ENCODE peak calls at places on chromosomes 3 and 15, in five cellular contexts. One of them, this sample, is unnamed.

GRCh38 chr3:111803123-111803593 is 55.9 kb upstream of the PHLDB2 start:
- DNase-seq in spleen: no peak
- DNase-seq in BJ: peak; percentile 98
- DNase-seq in cardiac muscle cell: peak; percentile 98
- DNase-seq in bronchial epithelial cell: peak; percentile 97
- DNase-seq in this sample: peak; percentile 79

GRCh38 chr15:71742964-71743363 is 67.4 kb upstream of the NR2E3 start:
- DNase-seq in spleen: no peak
- DNase-seq in BJ: no peak
- DNase-seq in cardiac muscle cell: no peak
- DNase-seq in bronchial epithelial cell: no peak
- DNase-seq in this sample: no peak

GRCh38 chr3:10189557-10190374 is 25.0 kb downstream of the IRAK2 start:
- DNase-seq in spleen: peak; percentile 92
- DNase-seq in BJ: no peak
- DNase-seq in cardiac muscle cell: peak; percentile 84
- DNase-seq in bronchial epithelial cell: peak; percentile 95
- DNase-seq in this sample: peak; percentile 81

GRCh38 chr3:127712461-127712860 is 39.7 kb downstream of the ABTB1 start:
- DNase-seq in spleen: peak; percentile 49
- DNase-seq in BJ: no peak
- DNase-seq in cardiac muscle cell: no peak
- DNase-seq in bronchial epithelial cell: no peak
- DNase-seq in this sample: peak; percentile 34

GRCh38 chr15:48592929-48593328 is 52.6 kb downstream of the FBN1 start:
- DNase-seq in spleen: no peak
- DNase-seq in BJ: no peak
- DNase-seq in cardiac muscle cell: peak; percentile 35
- DNase-seq in bronchial epithelial cell: no peak
- DNase-seq in this sample: no peak

GRCh38 chr15:72195101-72195511 is 2.5 kb downstream of the GRAMD2A start:
- DNase-seq in spleen: no peak
- DNase-seq in BJ: no peak
- DNase-seq in cardiac muscle cell: no peak
- DNase-seq in bronchial epithelial cell: peak; percentile 56
- DNase-seq in this sample: no peak

GRCh38 chr3:191894406-191894805 is 433.4 kb downstream of the PYDC2 start:
- DNase-seq in spleen: no peak
- DNase-seq in BJ: no peak
- DNase-seq in cardiac muscle cell: no peak
- DNase-seq in bronchial epithelial cell: no peak
- DNase-seq in this sample: no peak

GRCh38 chr3:160180581-160181216 is 44.5 kb upstream of the C3orf80 start:
- DNase-seq in spleen: no peak
- DNase-seq in BJ: peak; percentile 72
- DNase-seq in cardiac muscle cell: peak; percentile 60
- DNase-seq in bronchial epithelial cell: no peak
- DNase-seq in this sample: no peak

GRCh38 chr3:188387921-188388320 is 234.0 kb downstream of the LPP start:
- DNase-seq in spleen: no peak
- DNase-seq in BJ: no peak
- DNase-seq in cardiac muscle cell: no peak
- DNase-seq in bronchial epithelial cell: peak; percentile 70
- DNase-seq in this sample: no peak

DNA sequence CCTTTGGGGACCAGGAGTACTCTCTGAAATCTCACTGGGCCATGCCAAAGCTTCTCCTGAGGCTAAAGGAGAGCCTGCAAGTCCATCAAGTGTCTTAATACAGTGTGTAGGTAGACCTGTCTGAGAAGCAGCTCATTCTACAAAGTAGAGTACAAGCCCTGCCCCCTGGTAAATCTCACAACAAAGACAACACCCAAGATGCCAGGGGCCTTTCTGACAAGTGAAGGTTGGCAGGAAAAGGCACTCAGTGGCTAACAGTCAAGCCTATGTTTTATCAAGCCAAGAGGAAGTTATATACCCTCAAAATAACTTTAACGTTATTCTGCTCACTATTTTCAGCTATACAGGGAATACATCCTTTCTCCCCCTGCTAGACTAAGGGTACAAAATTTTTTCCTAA is 58.3 kb downstream of the NMNAT3 start:
- DNase-seq in spleen: no peak
- DNase-seq in BJ: no peak
- DNase-seq in cardiac muscle cell: no peak
- DNase-seq in bronchial epithelial cell: no peak
- DNase-seq in this sample: no peak
- H3K27me3 ChIP-seq in spleen: no peaks in the 10 kb centered on the region
- H3K27me3 ChIP-seq in BJ: no peaks in the 10 kb centered on the region
- H3K27me3 ChIP-seq in cardiac muscle cell: no peaks in the 10 kb centered on the region
- H3K27me3 ChIP-seq in bronchial epithelial cell: no peaks in the 10 kb centered on the region
- H3K27me3 ChIP-seq in this sample: no peaks in the 10 kb centered on the region

DNA sequence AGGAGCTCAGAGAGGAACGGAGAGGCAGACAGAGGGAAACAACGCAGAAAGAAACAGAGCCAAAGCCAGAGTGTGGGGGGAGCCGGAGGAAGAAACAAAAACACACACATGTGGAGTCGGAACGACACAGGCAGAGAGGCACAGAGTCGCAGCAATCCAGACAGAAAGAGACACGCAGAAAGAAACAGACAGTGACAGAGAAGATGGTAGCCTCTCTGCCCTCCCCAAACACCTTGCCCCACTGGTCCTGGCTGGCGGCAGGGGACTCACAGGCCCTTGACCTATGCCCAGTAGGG is 1.7 kb downstream of the NCKIPSD start:
- DNase-seq in spleen: no peak
- DNase-seq in BJ: no peak
- DNase-seq in cardiac muscle cell: peak; percentile 44
- DNase-seq in bronchial epithelial cell: no peak
- DNase-seq in this sample: no peak
- H3K4me3 ChIP-seq in spleen: no peak overlapping the region
- H3K4me3 ChIP-seq in BJ: peak overlapping the region; percentile 67
- H3K4me3 ChIP-seq in cardiac muscle cell: no peak overlapping the region
- H3K4me3 ChIP-seq in bronchial epithelial cell: no peak overlapping the region
- H3K4me3 ChIP-seq in this sample: peak overlapping the region; percentile 97

GRCh38 chr3:147373301-147373700 is 33.0 kb downstream of the ZIC4 start:
- DNase-seq in spleen: no peak
- DNase-seq in BJ: no peak
- DNase-seq in cardiac muscle cell: no peak
- DNase-seq in bronchial epithelial cell: no peak
- DNase-seq in this sample: no peak
- H3K27me3 ChIP-seq in spleen: no peaks in the 10 kb centered on the region
- H3K27me3 ChIP-seq in BJ: peaks cover 62% of the 10 kb centered on the region
- H3K27me3 ChIP-seq in cardiac muscle cell: peaks cover 100% of the 10 kb centered on the region
- H3K27me3 ChIP-seq in bronchial epithelial cell: peaks cover 29% of the 10 kb centered on the region
- H3K27me3 ChIP-seq in this sample: no peaks in the 10 kb centered on the region

GRCh38 chr3:87949189-87949878 is 109.5 kb downstream of the CGGBP1 start:
- DNase-seq in spleen: no peak
- DNase-seq in BJ: no peak
- DNase-seq in cardiac muscle cell: no peak
- DNase-seq in bronchial epithelial cell: no peak
- DNase-seq in this sample: no peak
- H3K4me3 ChIP-seq in spleen: no peak overlapping the region
- H3K4me3 ChIP-seq in BJ: no peak overlapping the region
- H3K4me3 ChIP-seq in cardiac muscle cell: no peak overlapping the region
- H3K4me3 ChIP-seq in bronchial epithelial cell: no peak overlapping the region
- H3K4me3 ChIP-seq in this sample: no peak overlapping the region

DNA sequence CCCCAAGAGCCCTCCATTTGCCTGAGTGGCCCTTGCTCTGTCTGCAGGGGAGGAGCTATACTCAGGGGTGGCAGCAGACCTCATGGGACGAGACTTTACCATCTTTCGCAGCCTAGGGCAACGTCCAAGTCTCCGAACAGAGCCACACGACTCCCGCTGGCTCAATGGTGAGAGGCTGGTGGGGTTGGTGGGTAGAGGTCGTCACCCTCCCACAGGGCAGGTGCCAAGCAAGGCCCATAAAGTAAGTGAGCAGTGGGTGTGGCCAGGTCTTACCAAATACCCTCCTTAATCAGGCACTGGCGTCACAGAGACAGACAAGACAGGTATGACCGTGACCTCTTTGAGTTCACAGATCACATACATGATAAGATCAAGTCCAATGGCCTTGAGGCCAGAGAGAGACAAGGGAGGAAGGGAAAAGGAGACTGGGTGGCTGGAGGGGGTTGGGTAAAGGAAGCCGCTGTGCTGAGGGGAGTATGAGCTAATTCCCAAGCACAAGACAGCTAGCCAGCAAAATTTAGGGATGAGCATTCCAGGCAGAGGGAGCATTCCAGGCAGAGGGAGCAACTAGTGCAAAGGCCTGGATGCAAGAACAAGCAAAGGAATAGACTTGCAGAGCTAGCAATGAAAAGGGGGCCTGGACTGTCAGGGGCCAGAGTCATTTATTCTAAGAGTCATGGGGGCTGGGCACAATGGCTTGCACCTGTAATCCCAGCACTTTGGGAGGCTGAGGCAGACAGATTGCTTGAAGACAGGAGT is 2.5 kb downstream of the SEMA3B start:
- DNase-seq in spleen: no peak
- DNase-seq in BJ: no peak
- DNase-seq in cardiac muscle cell: no peak
- DNase-seq in bronchial epithelial cell: no peak
- DNase-seq in this sample: no peak
- H3K27me3 ChIP-seq in spleen: peaks cover 5% of the 10 kb centered on the region
- H3K27me3 ChIP-seq in BJ: no peaks in the 10 kb centered on the region
- H3K27me3 ChIP-seq in cardiac muscle cell: peaks cover 34% of the 10 kb centered on the region
- H3K27me3 ChIP-seq in bronchial epithelial cell: no peaks in the 10 kb centered on the region
- H3K27me3 ChIP-seq in this sample: no peaks in the 10 kb centered on the region

GRCh38 chr15:34719883-34720148 is 35.0 kb downstream of the GJD2 start:
- DNase-seq in spleen: no peak
- DNase-seq in BJ: no peak
- DNase-seq in cardiac muscle cell: no peak
- DNase-seq in bronchial epithelial cell: no peak
- DNase-seq in this sample: no peak

GRCh38 chr15:34724486-34724885 is 30.3 kb downstream of the GJD2 start:
- DNase-seq in spleen: no peak
- DNase-seq in BJ: no peak
- DNase-seq in cardiac muscle cell: no peak
- DNase-seq in bronchial epithelial cell: no peak
- DNase-seq in this sample: no peak

GRCh38 chr15:34719051-34719882 is 35.5 kb downstream of the GJD2 start:
- DNase-seq in spleen: no peak
- DNase-seq in BJ: no peak
- DNase-seq in cardiac muscle cell: no peak
- DNase-seq in bronchial epithelial cell: no peak
- DNase-seq in this sample: no peak

GRCh38 chr15:34721802-34722795 is 32.7 kb downstream of the GJD2 start:
- DNase-seq in spleen: peak; percentile 68
- DNase-seq in BJ: peak; percentile 49
- DNase-seq in cardiac muscle cell: peak; percentile 51
- DNase-seq in bronchial epithelial cell: peak; percentile 40
- DNase-seq in this sample: no peak

GRCh38 chr15:34721157-34721801 is 33.5 kb downstream of the GJD2 start:
- DNase-seq in spleen: no peak
- DNase-seq in BJ: no peak
- DNase-seq in cardiac muscle cell: no peak
- DNase-seq in bronchial epithelial cell: no peak
- DNase-seq in this sample: no peak
- H3K4me3 ChIP-seq in spleen: no peak overlapping the region
- H3K4me3 ChIP-seq in BJ: no peak overlapping the region
- H3K4me3 ChIP-seq in cardiac muscle cell: no peak overlapping the region
- H3K4me3 ChIP-seq in bronchial epithelial cell: no peak overlapping the region
- H3K4me3 ChIP-seq in this sample: no peak overlapping the region

GRCh38 chr3:148332509-148332908 is 365.2 kb upstream of the AGTR1 start:
- DNase-seq in spleen: no peak
- DNase-seq in BJ: no peak
- DNase-seq in cardiac muscle cell: no peak
- DNase-seq in bronchial epithelial cell: no peak
- DNase-seq in this sample: no peak
- H3K27me3 ChIP-seq in spleen: no peaks in the 10 kb centered on the region
- H3K27me3 ChIP-seq in BJ: no peaks in the 10 kb centered on the region
- H3K27me3 ChIP-seq in cardiac muscle cell: no peaks in the 10 kb centered on the region
- H3K27me3 ChIP-seq in bronchial epithelial cell: no peaks in the 10 kb centered on the region
- H3K27me3 ChIP-seq in this sample: no peaks in the 10 kb centered on the region